ENCODE peak calls at places on chromosomes 5 and 9, in five cellular contexts. K is neural progenitor cell, G is GM23248, E is keratinocyte, X is HepG2. D is an unnamed sample.

GRCh38 chr5:107127906-107128305 is 542.8 kb downstream of the EFNA5 start:
- DNase-seq in G (no peak), K (no peak), X (no peak), E (no peak), D (no peak)

GRCh38 chr5:174687503-174687902 is 36.9 kb upstream of the MSX2 start:
- DNase-seq in X (no peak), E (no peak), G (no peak), K (no peak), D (no peak)

GRCh38 chr5:337565-338130 is 16.1 kb downstream of the AHRR start:
- DNase-seq in E (no peak), G (peak; percentile 51), X (peak; percentile 45), K (peak; percentile 70), D (peak; percentile 20)

GRCh38 chr5:34959323-34959722 is 30.0 kb downstream of the DNAJC21 start:
- DNase-seq in K (no peak), X (no peak), E (no peak), G (peak; percentile 63), D (peak; percentile 70)

GRCh38 chr9:33687779-33688178 is 107.6 kb upstream of the PRSS3 start:
- DNase-seq in X (no peak), E (no peak), K (no peak), G (no peak), D (no peak)

GRCh38 chr5:7856855-7857254 is 5.9 kb upstream of the CFAP90 start:
- DNase-seq in E (no peak), G (peak; percentile 49), K (peak; percentile 68), X (peak; percentile 38), D (no peak)

GRCh38 chr5:109706065-109706464 is 16.3 kb downstream of the MAN2A1 start:
- DNase-seq in E (no peak), G (peak; percentile 9), K (no peak), X (no peak), D (no peak)

GRCh38 chr5:149432377-149432776 is 53.3 kb upstream of the IL17B start:
- DNase-seq in X (no peak), K (no peak), E (no peak), G (no peak), D (no peak)

GRCh38 chr5:106121972-106122605 is 1548.6 kb downstream of the EFNA5 start:
- DNase-seq in K (peak; percentile 22), G (peak; percentile 46), X (no peak), E (no peak), D (no peak)

GRCh38 chr5:423626-424258 is 19.2 kb upstream of the EXOC3 start:
- DNase-seq in X (no peak), K (no peak), E (no peak), G (no peak), D (no peak)

GRCh38 chr9:137277329-137278041 is at the start of gene TOR4A:
- DNase-seq in G (peak; percentile 95), X (peak; percentile 94), E (no peak), K (peak; percentile 75), D (peak; percentile 75)

GRCh38 chr5:6228257-6229250 is 149.8 kb downstream of the MED10 start:
- DNase-seq in X (no peak), E (no peak), K (no peak), G (no peak), D (no peak)

GRCh38 chr5:38453921-38454320 is 102.5 kb downstream of the LIFR start:
- DNase-seq in X (no peak), K (no peak), G (no peak), E (no peak), D (no peak)

GRCh38 chr9:117763314-117763713 is 59.1 kb downstream of the TLR4 start:
- DNase-seq in X (no peak), K (no peak), G (peak; percentile 63), E (no peak), D (peak; percentile 20)

GRCh38 chr5:109983135-109983534 is 293.4 kb downstream of the MAN2A1 start:
- DNase-seq in X (no peak), G (peak; percentile 53), K (no peak), E (no peak), D (peak; percentile 58)

GRCh38 chr5:159459951-159460538 is 129.8 kb upstream of the IL12B start:
- DNase-seq in E (no peak), G (peak; percentile 35), X (no peak), K (no peak), D (no peak)

GRCh38 chr5:16869821-16870796 is 66.0 kb downstream of the MYO10 start:
- DNase-seq in E (peak; percentile 7), K (no peak), G (peak; percentile 71), X (no peak), D (peak; percentile 71)

DNA sequence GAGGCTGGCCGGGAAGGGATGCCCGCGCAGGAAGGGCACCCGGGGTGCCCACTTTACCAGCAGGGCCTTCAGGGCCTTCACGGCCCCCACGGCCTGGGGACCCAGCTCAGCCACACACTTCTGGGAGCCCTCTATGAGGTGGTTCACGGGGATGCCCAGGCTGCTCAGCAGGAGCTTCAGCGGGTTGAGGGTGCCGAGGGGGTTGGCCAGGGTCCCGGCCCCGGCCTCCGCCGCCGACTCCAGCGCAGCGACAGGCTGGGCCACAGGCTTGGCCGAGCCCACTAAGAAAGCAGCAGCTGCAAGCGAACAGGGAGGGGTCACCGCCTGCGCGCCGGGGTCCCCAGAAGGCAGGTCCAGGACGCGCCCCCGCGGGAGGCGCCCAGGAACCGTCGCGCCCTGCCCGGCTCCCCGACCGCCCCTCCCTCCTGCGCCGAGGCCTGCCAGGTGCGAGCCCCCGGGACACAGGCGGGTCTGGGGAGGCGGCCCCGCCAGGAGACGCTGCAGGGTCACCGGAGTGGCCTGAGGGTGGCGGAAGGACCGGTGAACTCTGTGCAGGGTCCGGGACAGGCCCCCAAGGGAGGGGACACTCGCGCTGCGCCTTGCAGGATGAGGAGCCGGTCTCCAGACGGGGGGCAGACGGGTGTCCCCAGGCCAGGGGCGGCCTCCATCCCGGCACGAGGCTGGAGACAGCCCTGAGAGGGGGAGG is 603 bp downstream of the SCGB3A1 start:
- DNase-seq in G (no peak), E (no peak), X (no peak), K (peak; percentile 61), D (no peak)
- TF ChIP-seq EZH2 in G (peak; percentile 79), E (peak; percentile 66), X (no peak), K (peak; percentile 92), D (no peak)

GRCh38 chr9:123999668-124000067 is 11.9 kb upstream of the LHX2 start:
- DNase-seq in G (no peak), K (peak; percentile 54), X (no peak), E (no peak), D (no peak)

GRCh38 chr9:124000161-124000783 is 11.3 kb upstream of the LHX2 start:
- DNase-seq in E (no peak), G (no peak), K (peak; percentile 55), X (no peak), D (no peak)

GRCh38 chr9:123998278-123998925 is 13.2 kb upstream of the LHX2 start:
- DNase-seq in G (no peak), K (peak; percentile 16), E (no peak), X (no peak), D (no peak)

GRCh38 chr9:123997665-123998277 is 13.8 kb upstream of the LHX2 start:
- DNase-seq in G (no peak), E (peak; percentile 5), K (peak; percentile 64), X (no peak), D (no peak)

GRCh38 chr9:123998970-123999621 is 12.5 kb upstream of the LHX2 start:
- DNase-seq in E (no peak), X (no peak), G (no peak), K (peak; percentile 55), D (no peak)
- TF ChIP-seq EZH2 in E (peak; percentile 92), X (peak; percentile 10), G (peak; percentile 77), K (no peak), D (peak; percentile 87)

GRCh38 chr9:130666393-130667116 is 2.2 kb downstream of the PRDM12 start:
- DNase-seq in E (no peak), X (no peak), G (no peak), K (peak; percentile 57), D (no peak)

GRCh38 chr9:130664191-130665028 is at the start of gene PRDM12:
- DNase-seq in G (peak; percentile 34), E (no peak), X (no peak), K (peak; percentile 66), D (no peak)

GRCh38 chr9:130665431-130666392 is 1.3 kb downstream of the PRDM12 start:
- DNase-seq in E (no peak), K (peak; percentile 92), G (peak; percentile 40), X (no peak), D (no peak)

GRCh38 chr9:130663258-130664171 is 879 bp upstream of the PRDM12 start:
- DNase-seq in X (no peak), E (no peak), G (peak; percentile 44), K (peak; percentile 65), D (no peak)

DNA sequence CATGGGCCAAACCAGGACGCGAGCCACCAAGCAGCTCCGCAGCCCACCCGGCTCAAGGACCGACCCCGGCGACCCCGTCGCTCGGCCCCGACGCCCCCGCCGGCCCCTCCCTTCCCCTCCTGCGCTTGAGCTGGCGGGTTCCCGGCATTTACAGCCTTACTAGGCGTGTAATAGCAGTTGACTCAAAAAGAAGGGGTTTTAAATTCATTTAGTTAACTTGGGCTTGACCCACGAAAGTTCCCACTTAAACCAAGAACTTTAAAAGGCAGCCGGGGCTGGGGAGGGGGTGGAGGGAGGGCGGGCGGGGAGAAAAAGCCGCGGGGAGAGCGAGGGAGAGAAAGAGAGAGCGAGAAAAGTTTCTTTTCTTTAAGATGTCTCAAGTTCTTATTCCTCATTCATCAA is 636 bp downstream of the PRDM12 start:
- DNase-seq in X (no peak), K (peak; percentile 55), G (no peak), E (no peak), D (no peak)
- TF ChIP-seq EZH2 in X (no peak), K (peak; percentile 91), G (no peak), E (no peak), D (no peak)

DNA sequence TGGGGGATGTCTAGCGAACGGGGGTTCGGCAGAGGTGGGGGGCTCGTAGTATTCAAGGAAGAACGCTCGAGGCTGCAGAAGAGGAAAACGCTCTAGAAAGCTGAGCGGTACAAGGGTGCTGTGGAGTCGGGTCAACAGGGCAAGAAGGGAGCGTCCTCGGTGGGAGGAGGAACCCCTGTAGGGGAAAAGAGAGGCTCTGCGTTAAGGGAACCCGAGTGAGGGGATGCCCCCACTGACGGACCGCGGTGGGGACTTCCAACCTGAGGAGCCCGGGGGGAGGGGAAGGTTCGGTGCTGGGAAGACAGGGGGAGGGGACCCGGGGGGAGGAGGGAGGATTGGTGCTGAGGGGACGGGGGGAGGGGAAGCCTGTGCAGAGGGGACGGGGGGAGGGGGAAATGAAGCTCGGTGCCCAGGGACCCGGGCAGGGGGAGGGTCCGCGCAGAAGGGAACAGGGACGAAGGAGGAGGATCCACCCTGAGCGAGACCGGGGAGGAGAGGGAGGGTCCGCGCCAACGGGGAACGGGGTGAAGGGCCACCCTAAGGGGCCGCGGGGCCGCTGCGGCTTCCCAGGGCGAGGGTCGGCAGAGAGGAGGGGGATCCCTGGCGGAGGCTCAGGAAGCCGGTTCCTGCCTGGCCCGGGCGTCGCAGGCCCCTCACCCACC is 621 bp downstream of the NR6A1 start:
- DNase-seq in E (no peak), G (no peak), X (no peak), K (peak; percentile 78), D (no peak)
- TF ChIP-seq EZH2 in E (no peak), G (no peak), X (no peak), K (no peak), D (peak; percentile 68)

DNA sequence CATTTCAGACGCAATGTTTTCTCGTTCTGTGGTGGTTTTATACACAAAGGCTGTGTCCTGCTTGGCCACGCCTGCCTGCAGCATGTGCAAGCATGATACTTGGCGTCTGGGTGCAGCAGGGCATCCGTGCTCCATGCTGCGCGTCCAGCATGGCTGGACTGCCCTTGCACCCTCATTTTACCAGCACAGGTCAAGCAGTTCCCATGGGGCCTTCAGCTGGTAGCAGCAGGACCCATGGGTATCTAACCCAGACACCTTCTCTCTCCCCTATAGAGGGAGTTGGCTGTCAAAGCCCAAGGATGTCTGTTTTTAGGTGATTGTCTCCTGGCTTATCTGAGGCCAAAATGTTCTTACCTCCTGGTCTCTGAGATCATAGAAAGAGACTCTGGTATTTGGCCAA is 158.3 kb upstream of the PITX1 start:
- DNase-seq in X (no peak), G (no peak), K (no peak), E (no peak), D (no peak)
- TF ChIP-seq EZH2 in X (no peak), G (no peak), K (no peak), E (no peak), D (no peak)

GRCh38 chr5:114362197-114362976 is 517 bp downstream of the KCNN2 start:
- DNase-seq in E (no peak), X (no peak), G (peak; percentile 4), K (peak; percentile 88), D (peak; percentile 14)
- TF ChIP-seq EZH2 in E (no peak), X (no peak), G (no peak), K (no peak), D (peak; percentile 55)